ENCODE peak calls at places on chromosome 13, in seven cellular contexts. W is heart left ventricle; U is skeletal muscle cell; K is OCI-LY7; H is fibroblast of lung; R is CD8-positive, alpha-beta memory T cell; V is cardiac muscle cell. Z is an unnamed sample.

GRCh38 chr13:101490400-101491015 is 38.0 kb downstream of the ITGBL1 start:
- DNase-seq in W (no peak), U (no peak), K (no peak), H (peak), R (no peak), V (no peak), Z (no peak)

GRCh38 chr13:81929988-81930387 is 1589.1 kb upstream of the SPRY2 start:
- DNase-seq in W (no peak), U (no peak), K (no peak), H (peak), R (no peak), V (peak), Z (peak)

GRCh38 chr13:29619995-29620394 is 24.5 kb upstream of the SLC7A1 start:
- DNase-seq in W (no peak), U (no peak), K (no peak), H (peak), R (no peak), V (no peak), Z (no peak)

GRCh38 chr13:110284809-110285519 is 22.0 kb downstream of the COL4A1 start:
- DNase-seq in W (no peak), U (no peak), K (no peak), H (peak), R (no peak), V (no peak), Z (no peak)

GRCh38 chr13:73708393-73708985 is 425.7 kb downstream of the KLF12 start:
- DNase-seq in W (no peak), U (peak), K (peak), H (peak), R (peak), V (peak), Z (peak)

GRCh38 chr13:112831801-112832200 is 137.2 kb upstream of the MCF2L start:
- DNase-seq in W (no peak), U (no peak), K (no peak), H (no peak), R (no peak), V (no peak), Z (no peak)

GRCh38 chr13:64158910-64159309 is 2743.3 kb upstream of the PCDH20 start:
- DNase-seq in W (no peak), U (peak), K (no peak), H (peak), R (no peak), V (no peak), Z (no peak)

GRCh38 chr13:47081246-47081645 is 184.4 kb upstream of the HTR2A start:
- DNase-seq in W (no peak), U (no peak), K (no peak), H (no peak), R (no peak), V (no peak), Z (no peak)

GRCh38 chr13:113407531-113408393 is 43.8 kb upstream of the GRTP1 start:
- DNase-seq in W (peak), U (no peak), K (no peak), H (no peak), R (no peak), V (no peak), Z (no peak)

GRCh38 chr13:84192125-84192524 is 309.9 kb upstream of the SLITRK1 start:
- DNase-seq in W (no peak), U (peak), K (no peak), H (peak), R (no peak), V (no peak), Z (no peak)

GRCh38 chr13:113445791-113446487 is 7.3 kb downstream of the ADPRHL1 start:
- DNase-seq in W (no peak), U (no peak), K (peak), H (no peak), R (no peak), V (no peak), Z (peak)

GRCh38 chr13:87123987-87124784 is 547.0 kb upstream of the SLITRK5 start:
- DNase-seq in W (peak), U (peak), K (no peak), H (peak), R (no peak), V (peak), Z (peak)

GRCh38 chr13:100203696-100204367 is 114.9 kb downstream of the PCCA start:
- DNase-seq in W (no peak), U (no peak), K (no peak), H (peak), R (peak), V (no peak), Z (peak)

GRCh38 chr13:54449922-54450321 is 1421.3 kb downstream of the OLFM4 start:
- DNase-seq in W (no peak), U (no peak), K (no peak), H (no peak), R (no peak), V (no peak), Z (no peak)

GRCh38 chr13:92232880-92233279 is 834.5 kb downstream of the GPC5 start:
- DNase-seq in W (no peak), U (no peak), K (no peak), H (no peak), R (no peak), V (no peak), Z (no peak)

GRCh38 chr13:113656015-113656588 is 1.9 kb downstream of the ATP4B start:
- DNase-seq in W (peak), U (no peak), K (no peak), H (no peak), R (no peak), V (no peak), Z (no peak)

GRCh38 chr13:30991922-30992321 is 59.5 kb downstream of the TEX26 start:
- DNase-seq in W (no peak), U (no peak), K (no peak), H (no peak), R (no peak), V (no peak), Z (no peak)

GRCh38 chr13:99145461-99145860 is 55.2 kb upstream of the UBAC2 start:
- DNase-seq in W (no peak), U (no peak), K (no peak), H (no peak), R (no peak), V (no peak), Z (no peak)

GRCh38 chr13:74465279-74465678 is 331.1 kb upstream of the KLF12 start:
- DNase-seq in W (no peak), U (no peak), K (no peak), H (no peak), R (no peak), V (no peak), Z (no peak)

GRCh38 chr13:113064534-113065405 is 40.8 kb upstream of the F7 start:
- DNase-seq in W (peak), U (peak), K (no peak), H (peak), R (no peak), V (no peak), Z (no peak)

GRCh38 chr13:30779608-30780007 is 44.3 kb downstream of the ALOX5AP start:
- DNase-seq in W (no peak), U (no peak), K (no peak), H (no peak), R (no peak), V (no peak), Z (no peak)

GRCh38 chr13:50001287-50001686 is 4.4 kb downstream of the TRIM13 start:
- DNase-seq in W (no peak), U (no peak), K (no peak), H (no peak), R (no peak), V (no peak), Z (no peak)

GRCh38 chr13:110236831-110237261 is 70.1 kb downstream of the COL4A1 start:
- DNase-seq in W (peak), U (no peak), K (no peak), H (no peak), R (no peak), V (no peak), Z (no peak)

GRCh38 chr13:43159007-43159406 is 135.6 kb downstream of the DNAJC15 start:
- DNase-seq in W (no peak), U (peak), K (no peak), H (peak), R (no peak), V (no peak), Z (no peak)

GRCh38 chr13:51717786-51718398 is 86.1 kb downstream of the DHRS12 start:
- DNase-seq in W (no peak), U (peak), K (no peak), H (no peak), R (no peak), V (no peak), Z (no peak)

GRCh38 chr13:29810145-29810742 is 40.2 kb downstream of the UBL3 start:
- DNase-seq in W (no peak), U (no peak), K (no peak), H (peak), R (no peak), V (no peak), Z (no peak)

GRCh38 chr13:60604058-60604457 is 207.0 kb downstream of the TDRD3 start:
- DNase-seq in W (no peak), U (no peak), K (no peak), H (no peak), R (no peak), V (no peak), Z (no peak)

GRCh38 chr13:113557013-113557412 is 27.5 kb upstream of the TFDP1 start:
- DNase-seq in W (no peak), U (no peak), K (no peak), H (no peak), R (no peak), V (no peak), Z (no peak)

GRCh38 chr13:27211271-27211670 is 39.7 kb upstream of the USP12 start:
- DNase-seq in W (no peak), U (no peak), K (no peak), H (no peak), R (no peak), V (no peak), Z (no peak)
- H3K4me3 ChIP-seq in W (no peak), U (no peak), K (no peak), H (no peak), R (no peak), V (no peak), Z (no peak)

DNA sequence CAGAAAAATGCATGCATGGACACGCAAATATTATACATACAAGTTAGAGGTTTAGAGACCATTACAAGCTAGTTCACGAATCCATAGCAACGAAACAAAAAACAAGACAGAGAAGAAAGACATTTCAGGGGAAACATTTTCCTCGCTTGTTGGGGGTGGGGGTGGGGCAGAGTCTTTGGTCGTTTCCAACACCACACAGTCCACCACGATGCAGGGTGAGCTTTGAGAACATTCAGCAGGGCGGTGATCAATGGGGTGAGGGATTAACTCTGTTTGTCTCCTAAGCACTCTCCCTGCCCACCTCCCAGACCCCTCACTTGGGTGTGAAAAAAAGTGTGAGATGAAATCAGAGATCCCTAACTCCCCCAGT is 631 bp downstream of the OXGR1 start:
- DNase-seq in W (no peak), U (no peak), K (no peak), H (no peak), R (no peak), V (no peak), Z (no peak)
- H3K4me3 ChIP-seq in W (peak), U (peak), K (no peak), H (peak), R (no peak), V (peak), Z (no peak)

DNA sequence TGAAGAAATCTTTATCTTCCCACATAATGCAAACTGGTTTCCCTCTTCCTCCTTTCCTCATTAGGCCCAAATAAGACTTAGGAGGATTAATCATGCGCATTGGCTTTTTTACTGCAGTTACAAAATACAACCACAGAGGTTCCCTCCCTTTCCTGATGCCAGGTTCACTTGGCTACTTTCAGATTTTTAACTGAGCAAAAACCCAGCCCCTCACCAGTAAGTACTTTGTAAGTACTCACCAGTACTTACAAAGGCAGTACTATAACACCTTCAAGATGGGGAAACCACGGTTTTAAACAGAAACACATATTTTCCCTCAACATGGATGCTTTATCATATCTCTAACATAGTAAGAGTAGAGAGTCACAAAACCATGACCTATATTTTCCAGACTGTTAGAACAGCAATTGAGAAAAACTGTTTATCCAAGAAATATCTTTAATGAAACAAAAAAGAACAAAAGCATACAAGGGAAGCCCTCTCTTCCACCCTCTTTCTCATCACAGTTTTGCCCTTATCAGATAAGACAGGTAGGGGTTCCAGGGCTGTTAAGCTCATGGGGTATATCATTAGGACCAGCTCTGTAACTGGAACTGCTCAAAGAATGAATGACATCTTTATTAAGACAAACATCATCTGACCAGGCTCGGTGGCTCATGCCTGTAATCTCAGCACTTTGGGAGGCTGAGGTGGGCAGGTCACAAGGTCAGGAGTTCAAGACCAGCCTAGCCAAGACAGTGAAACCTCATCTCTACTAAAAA is 12.7 kb downstream of the FOXO1 start:
- DNase-seq in W (no peak), U (no peak), K (peak), H (peak), R (no peak), V (no peak), Z (no peak)
- H3K4me3 ChIP-seq in W (no peak), U (no peak), K (peak), H (no peak), R (no peak), V (no peak), Z (no peak)

GRCh38 chr13:90400372-90400771 is 947.1 kb upstream of the MIR17HG start:
- DNase-seq in W (no peak), U (no peak), K (no peak), H (no peak), R (no peak), V (no peak), Z (no peak)

GRCh38 chr13:90396266-90396665 is 951.2 kb upstream of the MIR17HG start:
- DNase-seq in W (no peak), U (no peak), K (no peak), H (no peak), R (no peak), V (no peak), Z (no peak)

GRCh38 chr13:90393408-90393807 is 954.1 kb upstream of the MIR17HG start:
- DNase-seq in W (no peak), U (no peak), K (no peak), H (no peak), R (no peak), V (no peak), Z (no peak)

GRCh38 chr13:90395846-90396245 is 951.6 kb upstream of the MIR17HG start:
- DNase-seq in W (no peak), U (no peak), K (no peak), H (no peak), R (no peak), V (no peak), Z (no peak)

GRCh38 chr13:90395348-90395747 is 952.1 kb upstream of the MIR17HG start:
- DNase-seq in W (no peak), U (no peak), K (no peak), H (no peak), R (no peak), V (no peak), Z (no peak)
- H3K4me3 ChIP-seq in W (no peak), U (no peak), K (no peak), H (no peak), R (no peak), V (no peak), Z (no peak)

GRCh38 chr13:41459754-41460111 is 2.4 kb downstream of the RGCC start:
- DNase-seq in W (no peak), U (no peak), K (peak), H (no peak), R (no peak), V (no peak), Z (no peak)

GRCh38 chr13:41460930-41461329 is 3.6 kb downstream of the RGCC start:
- DNase-seq in W (no peak), U (no peak), K (no peak), H (no peak), R (peak), V (no peak), Z (no peak)

GRCh38 chr13:41458187-41458938 is 1.0 kb downstream of the RGCC start:
- DNase-seq in W (peak), U (no peak), K (peak), H (peak), R (peak), V (peak), Z (no peak)

GRCh38 chr13:41457589-41458186 is 338 bp downstream of the RGCC start:
- DNase-seq in W (no peak), U (no peak), K (peak), H (no peak), R (peak), V (no peak), Z (no peak)

GRCh38 chr13:41458939-41459753 is 1.8 kb downstream of the RGCC start:
- DNase-seq in W (peak), U (no peak), K (peak), H (peak), R (peak), V (peak), Z (peak)
- H3K4me3 ChIP-seq in W (peak), U (peak), K (peak), H (peak), R (peak), V (no peak), Z (peak)

GRCh38 chr13:65454403-65454802 is 1775.7 kb downstream of the PCDH9 start:
- DNase-seq in W (no peak), U (no peak), K (no peak), H (no peak), R (no peak), V (no peak), Z (no peak)

GRCh38 chr13:65461590-65461989 is 1768.5 kb downstream of the PCDH9 start:
- DNase-seq in W (no peak), U (peak), K (no peak), H (peak), R (no peak), V (no peak), Z (no peak)

GRCh38 chr13:65460136-65460535 is 1770.0 kb downstream of the PCDH9 start:
- DNase-seq in W (no peak), U (no peak), K (no peak), H (peak), R (no peak), V (no peak), Z (no peak)

GRCh38 chr13:65453982-65454381 is 1776.2 kb downstream of the PCDH9 start:
- DNase-seq in W (no peak), U (no peak), K (no peak), H (no peak), R (no peak), V (no peak), Z (no peak)

DNA sequence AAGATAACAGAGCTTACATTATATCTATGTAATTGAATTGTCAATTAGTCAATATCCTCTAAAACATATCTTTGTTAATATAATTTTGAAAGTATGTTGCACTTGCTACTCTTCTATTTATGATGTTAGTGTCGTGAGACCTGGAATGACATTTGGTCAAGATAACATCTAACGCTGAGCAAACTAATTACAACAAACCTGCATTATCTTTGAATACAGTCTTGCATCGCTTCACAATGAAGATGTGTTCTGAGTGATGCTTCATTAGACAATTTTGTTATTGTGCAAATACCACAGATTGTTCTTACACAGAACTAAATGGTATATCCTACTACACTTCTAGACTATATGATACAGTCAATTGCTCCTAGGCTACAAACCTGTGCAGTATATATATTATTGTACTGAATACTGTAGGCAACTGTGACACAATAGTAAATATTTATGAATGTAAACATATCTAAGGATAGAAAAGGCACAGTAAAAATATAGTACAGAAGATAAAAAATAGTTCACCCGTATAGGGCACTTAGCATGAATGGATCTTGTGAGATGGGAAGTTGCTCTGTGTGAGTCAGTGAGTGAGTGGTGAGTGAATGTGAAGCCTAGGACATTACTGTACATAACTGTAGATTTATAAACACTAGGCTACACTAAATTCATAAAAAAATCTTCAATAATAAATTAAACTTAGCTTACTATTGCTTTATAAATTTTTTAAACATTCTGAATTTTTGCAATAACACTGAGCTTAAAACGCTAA is 1773.8 kb downstream of the PCDH9 start:
- DNase-seq in W (no peak), U (no peak), K (no peak), H (no peak), R (no peak), V (no peak), Z (no peak)
- H3K4me3 ChIP-seq in W (no peak), U (no peak), K (no peak), H (no peak), R (no peak), V (no peak), Z (no peak)

GRCh38 chr13:96994849-96995243 is 570 bp upstream of the OXGR1 start:
- DNase-seq in W (no peak), U (no peak), K (no peak), H (no peak), R (no peak), V (no peak), Z (no peak)
- H3K4me3 ChIP-seq in W (no peak), U (no peak), K (no peak), H (no peak), R (no peak), V (peak), Z (no peak)